ENCODE peak calls at places on chromosomes 11 and 22, in seven cellular contexts. G, E, S, T, C, K and M are unnamed samples. For H3K4me1 and H3K36me3, the result is how much of the 10 kb centered on the place peaks cover.

GRCh38 chr11:110433393-110434333 is 3.9 kb downstream of the FDX1 start:
- DNase-seq in G (no peak), E (peak), S (no peak), T (peak), C (no peak), K (no peak), M (no peak)

GRCh38 chr11:112806256-112806655 is 155.0 kb upstream of the NCAM1 start:
- DNase-seq in G (no peak), E (no peak), S (no peak), T (no peak), C (no peak), K (no peak), M (no peak)

GRCh38 chr11:35721576-35722341 is 59.2 kb downstream of the TRIM44 start:
- DNase-seq in G (no peak), E (no peak), S (no peak), T (no peak), C (no peak), K (no peak), M (no peak)

GRCh38 chr11:19785265-19785664 is 72.6 kb downstream of the NAV2 start:
- DNase-seq in G (no peak), E (no peak), S (no peak), T (no peak), C (no peak), K (no peak), M (no peak)

GRCh38 chr11:134558916-134559616 is 147.0 kb upstream of the B3GAT1 start:
- DNase-seq in G (no peak), E (no peak), S (no peak), T (no peak), C (no peak), K (no peak), M (peak)

GRCh38 chr11:14015711-14016110 is 53.2 kb downstream of the SPON1 start:
- DNase-seq in G (peak), E (peak), S (no peak), T (peak), C (no peak), K (no peak), M (no peak)

GRCh38 chr11:75593337-75593915 is 31.4 kb downstream of the SERPINH1 start:
- DNase-seq in G (no peak), E (peak), S (no peak), T (no peak), C (no peak), K (no peak), M (no peak)

GRCh38 chr11:27084407-27084985 is 43.9 kb downstream of the BBOX1 start:
- DNase-seq in G (no peak), E (no peak), S (no peak), T (peak), C (no peak), K (no peak), M (no peak)

GRCh38 chr11:25910090-25910489 is 421.8 kb upstream of the ANO3 start:
- DNase-seq in G (no peak), E (no peak), S (no peak), T (no peak), C (no peak), K (no peak), M (no peak)

GRCh38 chr22:48267681-48268080 is 1505.2 kb downstream of the TBC1D22A start:
- DNase-seq in G (no peak), E (no peak), S (no peak), T (no peak), C (no peak), K (no peak), M (no peak)

DNA sequence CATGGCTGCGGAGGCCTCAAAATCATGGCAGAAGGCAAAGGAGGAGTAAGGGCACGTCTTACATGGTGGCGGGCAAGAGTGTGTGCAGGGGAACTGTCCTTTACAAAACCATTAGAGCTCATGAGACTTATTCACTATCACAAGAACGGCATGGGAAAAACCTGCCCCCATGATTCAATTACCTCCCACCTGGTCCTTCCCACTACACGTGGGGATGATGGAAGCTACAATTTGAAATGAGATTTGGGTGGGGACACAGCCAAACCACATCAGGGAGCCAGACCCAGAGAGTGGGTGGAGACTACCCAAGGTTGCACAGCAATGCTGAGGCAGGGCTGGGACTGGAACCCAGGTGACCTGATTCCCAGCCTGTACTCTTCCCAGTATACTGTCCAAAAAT is 8.6 kb upstream of the TMPRSS6 start:
- DNase-seq in G (no peak), E (no peak), S (no peak), T (no peak), C (no peak), K (no peak), M (no peak)
- H3K4me1 ChIP-seq in G (under half), E (under half), S (under half), T (under half), C (under half), K (under half), M (under half)

DNA sequence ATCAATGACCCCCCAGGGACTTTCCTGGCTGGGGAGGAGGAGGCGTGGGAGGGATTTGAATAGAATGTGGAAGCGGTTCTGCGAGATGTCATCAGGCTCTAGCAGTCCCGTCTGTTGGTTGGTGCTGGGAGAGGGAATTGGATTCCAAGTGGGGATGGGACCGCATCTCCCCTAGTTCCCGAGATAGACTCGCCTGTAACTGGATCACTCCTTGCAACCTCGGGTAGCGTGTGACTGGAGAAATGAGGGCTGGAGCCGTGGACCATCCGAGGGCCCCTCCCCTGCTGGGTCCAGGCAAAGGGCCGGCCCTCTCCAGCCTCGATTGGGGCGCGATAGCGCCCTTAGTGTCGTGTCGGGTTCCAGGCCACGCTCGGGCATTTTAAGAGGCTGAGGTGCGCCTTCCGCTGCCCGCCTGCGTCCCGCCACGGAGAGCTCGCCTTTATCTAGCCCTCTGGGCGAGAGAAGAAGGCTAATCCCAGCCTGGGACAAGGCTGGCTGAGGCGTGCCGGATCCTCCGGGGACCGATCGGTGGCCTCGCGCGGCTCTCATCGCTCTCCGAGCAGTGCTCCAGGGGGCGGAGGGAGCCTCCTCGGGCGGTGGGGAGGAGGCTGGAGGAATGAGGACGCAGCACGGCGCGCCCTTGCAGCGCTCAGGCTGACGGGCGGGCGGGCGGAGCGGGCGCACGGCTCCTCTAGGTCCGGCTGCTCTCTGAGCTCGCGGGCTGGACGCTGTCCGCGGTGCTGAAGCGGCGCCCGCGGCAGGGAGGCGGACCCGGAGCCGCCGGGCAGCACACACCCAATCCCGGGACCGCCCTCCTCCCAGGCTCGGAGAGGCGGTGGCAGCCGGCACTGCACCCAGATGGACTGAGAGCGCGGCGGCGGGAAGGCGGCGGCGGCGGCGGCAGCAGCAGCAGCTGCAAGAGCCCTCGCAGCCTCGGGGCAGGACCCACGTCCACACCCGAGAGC is 107.8 kb downstream of the OSBP2 start:
- DNase-seq in G (peak), E (peak), S (peak), T (peak), C (peak), K (peak), M (peak)
- TF ChIP-seq CTCF in G (peak), E (peak), S (peak), T (no peak), C (peak), K (peak), M (peak)

DNA sequence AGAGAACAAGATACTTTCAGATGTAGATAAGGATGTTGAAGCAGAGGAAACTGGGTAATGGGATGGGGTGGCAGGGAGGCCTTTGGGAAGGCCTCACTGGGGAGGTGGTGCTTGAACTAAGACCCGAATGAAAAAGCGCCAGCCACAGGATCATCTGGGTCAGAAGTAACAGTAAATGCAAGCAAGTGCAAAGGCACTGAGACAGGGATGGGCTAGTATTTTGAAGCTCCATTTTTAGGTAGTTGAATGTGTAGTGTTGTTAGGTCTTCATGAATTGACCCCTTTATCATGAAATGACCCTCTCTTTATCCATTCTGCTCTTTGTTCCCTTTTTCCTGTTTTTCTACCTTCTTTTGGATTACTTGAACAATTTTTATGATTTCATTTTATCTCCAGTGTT is 6.2 kb upstream of the PACS1 start:
- DNase-seq in G (no peak), E (no peak), S (no peak), T (no peak), C (no peak), K (no peak), M (no peak)
- H3K36me3 ChIP-seq in G (under half), E (half or more), S (under half), T (half or more), C (half or more), K (half or more), M (half or more)

GRCh38 chr11:46559815-46560214 is 34.0 kb downstream of the AMBRA1 start:
- DNase-seq in G (no peak), E (no peak), S (no peak), T (no peak), C (no peak), K (no peak), M (no peak)
- H3K4me1 ChIP-seq in G (under half), E (under half), S (under half), T (under half), C (half or more), K (under half), M (under half)

GRCh38 chr22:50403701-50404101 is 60.6 kb downstream of the PPP6R2 start:
- DNase-seq in G (peak), E (peak), S (peak), T (no peak), C (peak), K (peak), M (peak)
- TF ChIP-seq CTCF in G (no peak), E (no peak), S (no peak), T (no peak), C (no peak), K (no peak), M (no peak)

GRCh38 chr11:890794-891600 is 19.6 kb downstream of the CHID1 start:
- DNase-seq in G (no peak), E (no peak), S (no peak), T (no peak), C (no peak), K (no peak), M (no peak)

GRCh38 chr11:894575-895201 is 15.9 kb downstream of the CHID1 start:
- DNase-seq in G (no peak), E (no peak), S (no peak), T (no peak), C (no peak), K (no peak), M (no peak)

GRCh38 chr11:889686-890475 is 20.7 kb downstream of the CHID1 start:
- DNase-seq in G (no peak), E (no peak), S (no peak), T (no peak), C (no peak), K (no peak), M (no peak)

GRCh38 chr11:893008-893654 is 17.5 kb downstream of the CHID1 start:
- DNase-seq in G (no peak), E (no peak), S (no peak), T (no peak), C (no peak), K (no peak), M (no peak)

GRCh38 chr11:892106-892505 is 18.5 kb downstream of the CHID1 start:
- DNase-seq in G (no peak), E (no peak), S (no peak), T (no peak), C (no peak), K (no peak), M (no peak)
- H3K36me3 ChIP-seq in G (under half), E (under half), S (under half), T (under half), C (under half), K (under half), M (under half)

GRCh38 chr11:65571940-65572339 is 398 bp upstream of the FAM89B start:
- DNase-seq in G (peak), E (peak), S (no peak), T (peak), C (no peak), K (no peak), M (no peak)
- H3K4me1 ChIP-seq in G (half or more), E (under half), S (under half), T (half or more), C (half or more), K (under half), M (under half)

DNA sequence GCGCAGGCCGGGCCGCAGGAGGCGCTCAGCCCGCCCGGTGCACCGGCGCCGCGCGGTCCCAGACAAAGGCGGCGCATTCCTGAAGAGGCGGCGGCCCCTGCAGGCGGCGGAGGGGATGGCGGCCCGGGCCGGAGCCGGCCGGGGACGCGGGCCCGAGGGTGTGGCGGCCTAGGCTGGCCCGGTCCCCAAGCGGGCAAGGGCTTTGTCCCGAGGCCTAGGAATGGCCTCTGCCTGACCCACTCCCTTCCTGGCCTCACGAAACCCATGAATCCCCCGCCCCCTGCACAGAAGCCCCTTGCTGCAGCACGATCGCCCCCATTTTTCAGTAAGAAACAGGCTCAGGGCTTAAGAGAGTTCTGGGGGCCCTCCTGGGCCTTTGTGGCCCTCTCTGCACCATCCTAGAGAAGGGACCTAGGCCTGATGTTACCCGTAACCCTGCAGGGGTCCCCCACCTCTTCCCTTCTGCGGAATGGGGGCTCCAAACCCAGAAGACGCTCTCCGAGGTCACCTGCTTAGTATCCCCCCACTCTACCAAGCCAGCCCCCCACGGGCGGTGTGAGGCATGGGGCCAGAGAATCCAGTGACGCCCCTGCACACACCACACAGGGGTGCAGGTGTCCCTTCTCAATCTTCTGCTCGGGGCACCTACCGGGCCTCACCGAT is 363 bp upstream of the RTN4R start:
- DNase-seq in G (peak), E (peak), S (peak), T (peak), C (peak), K (no peak), M (no peak)
- TF ChIP-seq CTCF in G (peak), E (peak), S (peak), T (peak), C (peak), K (peak), M (peak)

DNA sequence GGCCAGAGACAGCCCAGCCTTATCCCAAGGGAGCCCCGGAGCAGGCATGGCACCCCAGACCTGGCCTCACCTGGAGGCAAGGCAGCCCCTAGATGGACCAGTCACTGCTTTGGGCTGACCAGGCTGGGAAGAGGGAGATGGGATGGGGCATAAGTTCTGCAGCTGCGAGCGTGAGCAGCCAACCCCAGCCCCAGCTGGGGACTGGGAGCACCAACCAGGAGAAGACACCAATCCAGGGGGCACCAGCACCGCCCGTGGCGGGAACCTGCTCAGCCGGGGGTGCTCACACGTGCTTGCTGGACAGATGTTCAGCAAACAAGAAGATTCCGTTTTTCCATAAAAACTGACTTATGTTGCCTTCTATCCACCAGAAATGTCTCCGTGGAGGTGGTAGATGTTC is 16.2 kb upstream of the FADD start:
- DNase-seq in G (no peak), E (no peak), S (no peak), T (no peak), C (no peak), K (no peak), M (no peak)
- H3K36me3 ChIP-seq in G (under half), E (under half), S (under half), T (under half), C (under half), K (under half), M (under half)